ENCODE peak calls at places on chromosomes 5 and 9, in ten cellular contexts. P is transverse colon, H is T-helper 2 cell, I is cardiac muscle cell, Z is dermis blood vessel endothelial cell, V is EL, D is amygdala, B is esophagus squamous epithelium, T is EH, W is activated gamma-delta T cell treated with Interleukin-2 at 50 U/mL for 16 hours. E is an unnamed sample.

GRCh38 chr9:91119679-91120078 is 242.0 kb downstream of the AUH start:
- DNase-seq in P (no peak), H (no peak), I (no peak), Z (no peak), V (peak), D (no peak), B (no peak), T (peak), W (no peak), E (no peak)

GRCh38 chr5:149834246-149834855 is 104.2 kb downstream of the PPARGC1B start:
- DNase-seq in P (peak), H (peak), I (peak), Z (peak), V (peak), D (peak), B (no peak), T (peak), W (peak), E (peak)

GRCh38 chr9:98977246-98977681 is 33.6 kb downstream of the COL15A1 start:
- DNase-seq in P (no peak), H (no peak), I (no peak), Z (no peak), V (no peak), D (no peak), B (no peak), T (no peak), W (no peak), E (no peak)

GRCh38 chr9:112061152-112061740 is 113.9 kb downstream of the SUSD1 start:
- DNase-seq in P (peak), H (peak), I (peak), Z (peak), V (peak), D (peak), B (peak), T (peak), W (peak), E (no peak)

GRCh38 chr5:32369542-32370155 is 56.9 kb upstream of the MTMR12 start:
- DNase-seq in P (no peak), H (no peak), I (peak), Z (no peak), V (no peak), D (no peak), B (no peak), T (no peak), W (no peak), E (no peak)

GRCh38 chr9:124210697-124211096 is 47.1 kb upstream of the NEK6 start:
- DNase-seq in P (no peak), H (no peak), I (no peak), Z (no peak), V (peak), D (no peak), B (no peak), T (no peak), W (no peak), E (no peak)

GRCh38 chr5:81878333-81878732 is 93.5 kb upstream of the ATG10 start:
- DNase-seq in P (no peak), H (no peak), I (peak), Z (no peak), V (no peak), D (no peak), B (no peak), T (no peak), W (no peak), E (no peak)

GRCh38 chr5:80255752-80256479 is at the start of gene SERINC5:
- DNase-seq in P (peak), H (peak), I (peak), Z (peak), V (peak), D (peak), B (peak), T (peak), W (peak), E (no peak)

GRCh38 chr9:106393226-106393625 is 469.7 kb upstream of the ZNF462 start:
- DNase-seq in P (no peak), H (no peak), I (no peak), Z (no peak), V (no peak), D (no peak), B (no peak), T (no peak), W (no peak), E (no peak)

GRCh38 chr5:172479034-172479783 is 24.9 kb upstream of the SH3PXD2B start:
- DNase-seq in P (peak), H (peak), I (peak), Z (peak), V (peak), D (peak), B (no peak), T (peak), W (peak), E (no peak)

E was measured in cerebellar nuclear complex.